ENCODE peak calls at places on chromosomes 2 and 18, in seven cellular contexts. V is lung, G is thoracic aorta, S is Calu3, Q is BJ, Y is stomach, Z is brain microvascular endothelial cell. C is an unnamed sample.

GRCh38 chr18:5520464-5520863 is 23.3 kb downstream of the EPB41L3 start:
- DNase-seq in Q (no peak), Y (no peak), G (no peak), Z (no peak), V (no peak), S (no peak), C (no peak)

GRCh38 chr2:115194623-115195022 is 752.2 kb downstream of the DPP10 start:
- DNase-seq in G (no peak), V (no peak), Q (no peak), Z (no peak), Y (no peak), S (no peak), C (no peak)

GRCh38 chr18:11741505-11742145 is 52.6 kb downstream of the GNAL start:
- DNase-seq in V (no peak), Y (no peak), Z (no peak), G (no peak), S (peak), Q (no peak), C (no peak)

GRCh38 chr18:13225261-13225660 is 6.7 kb downstream of the LDLRAD4 start:
- DNase-seq in Z (no peak), Q (no peak), Y (no peak), S (no peak), V (no peak), G (no peak), C (no peak)

GRCh38 chr18:11665146-11665545 is 23.9 kb upstream of the GNAL start:
- DNase-seq in Q (no peak), G (no peak), Z (no peak), S (no peak), Y (no peak), V (no peak), C (no peak)

GRCh38 chr2:136328396-136328795 is 210.4 kb upstream of the CXCR4 start:
- DNase-seq in Z (no peak), Y (no peak), Q (no peak), S (no peak), V (no peak), G (no peak), C (no peak)

GRCh38 chr2:130300970-130301348 is 41.7 kb upstream of the IMP4 start:
- DNase-seq in V (no peak), Y (no peak), S (no peak), Z (no peak), G (no peak), Q (no peak), C (no peak)

GRCh38 chr2:55159037-55159651 is 72.9 kb downstream of the CLHC1 start:
- DNase-seq in Z (no peak), Y (no peak), V (no peak), Q (no peak), S (no peak), G (no peak), C (no peak)

GRCh38 chr2:241940329-241940728 is 70.8 kb downstream of the RTP5 start:
- DNase-seq in Q (no peak), Z (no peak), G (no peak), V (no peak), S (no peak), Y (no peak), C (no peak)

GRCh38 chr2:137525644-137526190 is 438.6 kb upstream of the HNMT start:
- DNase-seq in Z (no peak), V (no peak), G (no peak), Q (no peak), Y (no peak), S (no peak), C (no peak)

GRCh38 chr2:95356821-95357700 is 45.4 kb upstream of the FAHD2A start:
- DNase-seq in Q (no peak), Z (no peak), Y (peak), V (no peak), G (no peak), S (no peak), C (no peak)

GRCh38 chr2:188369365-188369764 is 77.7 kb downstream of the GULP1 start:
- DNase-seq in Q (no peak), Y (peak), G (no peak), S (peak), Z (peak), V (no peak), C (no peak)

GRCh38 chr18:48488388-48488850 is 50.4 kb upstream of the CTIF start:
- DNase-seq in V (peak), Z (peak), Q (peak), G (peak), S (peak), Y (peak), C (no peak)

GRCh38 chr2:43059183-43059897 is 167.1 kb downstream of the ZFP36L2 start:
- DNase-seq in Z (peak), Q (peak), V (peak), G (no peak), S (no peak), Y (no peak), C (peak)

GRCh38 chr2:2619995-2620394 is 288.9 kb upstream of the MYT1L start:
- DNase-seq in G (no peak), Y (no peak), Q (no peak), Z (no peak), S (no peak), V (no peak), C (no peak)

GRCh38 chr2:71948781-71949536 is 198.7 kb downstream of the CYP26B1 start:
- DNase-seq in Z (peak), S (no peak), Q (peak), V (peak), Y (no peak), G (no peak), C (peak)

GRCh38 chr18:10312316-10313015 is 142.0 kb upstream of the APCDD1 start:
- DNase-seq in S (no peak), Y (no peak), V (no peak), Z (no peak), Q (no peak), G (no peak), C (no peak)

GRCh38 chr18:54672109-54672508 is 81.1 kb downstream of the DYNAP start:
- DNase-seq in Z (no peak), V (no peak), Q (no peak), S (no peak), Y (no peak), G (no peak), C (no peak)

GRCh38 chr2:155035246-155035645 is 336.8 kb downstream of the KCNJ3 start:
- DNase-seq in Q (no peak), S (no peak), G (no peak), Y (no peak), Z (no peak), V (no peak), C (no peak)

GRCh38 chr2:61471905-61472805 is 1.3 kb upstream of the USP34 start:
- DNase-seq in G (no peak), V (no peak), Q (no peak), Y (no peak), S (no peak), Z (peak), C (no peak)

GRCh38 chr2:72770879-72771461 is 54.9 kb downstream of the EXOC6B start:
- DNase-seq in Q (peak), G (peak), Y (peak), S (peak), Z (peak), V (peak), C (no peak)

GRCh38 chr18:3742541-3742940 is 292.6 kb downstream of the TGIF1 start:
- DNase-seq in V (no peak), S (no peak), Q (no peak), Z (no peak), G (no peak), Y (no peak), C (no peak)

GRCh38 chr18:22977847-22978701 is 44.9 kb downstream of the RBBP8 start:
- DNase-seq in G (no peak), Z (peak), Y (no peak), V (no peak), S (peak), Q (peak), C (no peak)

GRCh38 chr2:100416397-100416938 is 1.0 kb downstream of the CHST10 start:
- DNase-seq in S (peak), Q (no peak), V (no peak), Z (no peak), Y (no peak), G (no peak), C (no peak)

GRCh38 chr18:361941-362913 is 94.4 kb upstream of the THOC1 start:
- DNase-seq in S (peak), Z (peak), G (no peak), Q (peak), V (no peak), Y (no peak), C (no peak)

GRCh38 chr2:62587616-62588015 is 81.6 kb upstream of the TMEM17 start:
- DNase-seq in S (no peak), Y (no peak), V (no peak), G (no peak), Q (no peak), Z (no peak), C (no peak)

GRCh38 chr2:223586261-223586660 is 15.9 kb downstream of the SCG2 start:
- DNase-seq in Q (peak), V (no peak), Y (no peak), S (no peak), Z (peak), G (no peak), C (no peak)

GRCh38 chr2:128812183-128812940 is 493.7 kb upstream of the HS6ST1 start:
- DNase-seq in G (no peak), Q (no peak), S (no peak), V (peak), Y (no peak), Z (no peak), C (no peak)

GRCh38 chr2:233468746-233469110 is 97.9 kb downstream of the USP40 start:
- DNase-seq in Y (peak), Z (no peak), S (no peak), Q (no peak), G (no peak), V (no peak), C (no peak)

GRCh38 chr2:112807233-112807807 is 23.0 kb upstream of the IL1A start:
- DNase-seq in Y (no peak), Z (no peak), G (no peak), S (no peak), Q (no peak), V (no peak), C (no peak)
- TF ChIP-seq CTCF in Y (no peak), Z (peak), G (no peak), S (no peak), Q (peak), V (no peak), C (peak)

GRCh38 chr2:46434851-46435273 is 44.5 kb upstream of the TMEM247 start:
- DNase-seq in S (no peak), G (no peak), V (no peak), Q (peak), Y (no peak), Z (peak), C (no peak)

GRCh38 chr2:46430992-46431391 is 48.4 kb upstream of the TMEM247 start:
- DNase-seq in Z (no peak), Y (no peak), S (no peak), V (no peak), G (no peak), Q (no peak), C (no peak)

GRCh38 chr2:46430413-46430812 is 49.0 kb upstream of the TMEM247 start:
- DNase-seq in Y (no peak), G (no peak), Q (no peak), V (no peak), S (no peak), Z (no peak), C (no peak)

GRCh38 chr2:46428911-46429436 is 50.4 kb upstream of the TMEM247 start:
- DNase-seq in G (no peak), V (no peak), S (no peak), Q (no peak), Y (no peak), Z (no peak), C (no peak)

DNA sequence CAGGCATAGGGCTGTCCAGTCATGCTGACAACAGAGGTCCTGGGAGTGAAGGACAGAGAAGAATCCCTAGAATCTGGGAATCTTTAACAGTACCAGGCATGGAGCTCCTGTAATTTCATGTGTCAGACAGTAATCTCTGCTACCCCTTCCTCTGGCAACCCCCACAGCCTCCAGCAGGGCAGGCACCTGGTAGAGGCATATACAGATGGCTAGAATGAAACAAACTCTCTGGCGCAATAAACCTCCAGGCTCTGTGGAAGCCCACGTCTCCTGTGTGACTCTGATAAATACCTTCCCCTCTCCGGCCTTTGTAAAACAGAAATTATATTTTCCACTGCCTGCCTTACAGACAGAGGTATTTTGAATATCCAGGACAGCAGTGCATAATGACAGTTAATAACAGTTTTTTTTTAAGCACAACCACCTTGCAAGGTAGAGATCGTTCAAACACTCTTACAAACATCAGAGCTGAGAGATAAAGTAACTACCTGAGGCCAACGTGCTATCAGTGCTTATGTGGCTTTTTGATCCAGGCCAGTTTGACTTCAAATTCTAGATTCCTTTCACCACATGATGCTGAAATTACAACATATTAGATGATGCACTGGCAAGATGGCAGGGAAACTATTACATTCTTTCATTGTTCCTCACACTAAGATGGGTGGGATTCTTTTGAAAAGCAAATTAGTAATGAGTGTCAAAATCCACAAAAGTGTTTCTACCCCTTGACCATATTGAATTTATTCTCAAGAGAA is 47.7 kb upstream of the TMEM247 start:
- DNase-seq in G (no peak), V (no peak), S (no peak), Q (no peak), Y (no peak), Z (no peak), C (no peak)
- TF ChIP-seq CTCF in G (no peak), V (no peak), S (no peak), Q (no peak), Y (no peak), Z (peak), C (no peak)

GRCh38 chr2:69715964-69716363 is 26.0 kb upstream of the ANXA4 start:
- DNase-seq in G (no peak), V (no peak), Y (no peak), Z (peak), Q (no peak), S (no peak), C (no peak)

GRCh38 chr2:69714024-69714423 is 27.9 kb upstream of the ANXA4 start:
- DNase-seq in Z (no peak), G (no peak), V (no peak), Q (no peak), Y (no peak), S (no peak), C (no peak)

GRCh38 chr2:69717902-69718301 is 24.0 kb upstream of the ANXA4 start:
- DNase-seq in S (no peak), V (no peak), Z (no peak), G (no peak), Y (no peak), Q (no peak), C (no peak)

GRCh38 chr2:69718338-69718965 is 23.5 kb upstream of the ANXA4 start:
- DNase-seq in G (no peak), S (no peak), V (no peak), Q (no peak), Z (no peak), Y (no peak), C (no peak)

DNA sequence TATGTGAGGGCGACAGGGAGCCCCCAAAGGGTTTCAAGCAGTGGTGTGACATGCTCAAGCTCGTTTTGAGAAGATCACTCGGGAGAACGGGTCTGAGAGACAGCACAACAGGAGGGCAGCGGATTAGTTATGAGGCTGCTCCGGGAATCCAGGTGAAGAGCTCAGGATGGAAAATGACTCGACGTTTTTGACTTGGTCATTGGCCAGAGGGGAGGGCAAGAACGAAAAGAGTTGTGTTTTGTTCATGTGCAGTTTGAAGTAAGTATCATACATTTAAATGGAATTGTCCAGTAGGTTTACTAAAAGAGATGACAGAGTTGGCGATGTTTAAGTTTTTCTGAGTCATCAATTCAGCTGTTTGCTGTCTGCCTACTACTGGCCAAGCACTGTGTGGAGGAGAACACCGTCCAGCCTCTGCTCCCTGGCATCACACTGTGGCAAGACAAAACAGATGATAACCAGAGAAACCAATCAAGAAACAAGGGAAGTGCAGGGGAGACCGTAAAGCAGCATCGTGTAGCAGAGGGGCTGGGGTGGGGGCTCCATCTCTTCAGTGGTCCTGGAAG is 25.3 kb upstream of the ANXA4 start:
- DNase-seq in V (no peak), G (no peak), Q (no peak), S (no peak), Y (no peak), Z (no peak), C (no peak)
- TF ChIP-seq CTCF in V (no peak), G (no peak), Q (no peak), S (no peak), Y (no peak), Z (no peak), C (no peak)

GRCh38 chr2:23366720-23367119 is 18.3 kb upstream of the KLHL29 start:
- DNase-seq in Z (no peak), G (no peak), Y (no peak), V (no peak), Q (no peak), S (no peak), C (no peak)
- TF ChIP-seq CTCF in Z (no peak), G (no peak), Y (no peak), V (no peak), Q (no peak), S (no peak), C (no peak)